ENCODE peak calls at places on chromosome 17, in five cellular contexts. One of them, this sample, is unnamed.

GRCh38 chr17:17127730-17128291 is 78.3 kb downstream of the PLD6 start:
- DNase-seq in K562: no peak
- DNase-seq in astrocyte of the spinal cord: no peak
- DNase-seq in fibroblast of mammary gland: no peak
- DNase-seq in IMR-90: peak
- DNase-seq in this sample: no peak

GRCh38 chr17:18102640-18103039 is 5.9 kb upstream of the MYO15A start:
- DNase-seq in K562: no peak
- DNase-seq in IMR-90: no peak
- DNase-seq in astrocyte of the spinal cord: no peak
- DNase-seq in fibroblast of mammary gland: no peak
- DNase-seq in this sample: no peak

GRCh38 chr17:69159418-69159817 is 17.7 kb upstream of the ABCA6 start:
- DNase-seq in astrocyte of the spinal cord: no peak
- DNase-seq in IMR-90: no peak
- DNase-seq in fibroblast of mammary gland: no peak
- DNase-seq in K562: no peak
- DNase-seq in this sample: no peak

GRCh38 chr17:17067277-17067676 is 25.0 kb downstream of the MPRIP start:
- DNase-seq in astrocyte of the spinal cord: peak
- DNase-seq in fibroblast of mammary gland: no peak
- DNase-seq in K562: no peak
- DNase-seq in IMR-90: peak
- DNase-seq in this sample: peak

GRCh38 chr17:47654991-47655390 is 5.3 kb downstream of the KPNB1 start:
- DNase-seq in fibroblast of mammary gland: peak
- DNase-seq in IMR-90: no peak
- DNase-seq in astrocyte of the spinal cord: no peak
- DNase-seq in K562: no peak
- DNase-seq in this sample: no peak

GRCh38 chr17:77692571-77693161 is 265.8 kb upstream of the TNRC6C start:
- DNase-seq in fibroblast of mammary gland: peak
- DNase-seq in astrocyte of the spinal cord: no peak
- DNase-seq in IMR-90: peak
- DNase-seq in K562: no peak
- DNase-seq in this sample: peak

GRCh38 chr17:39634384-39634871 is 2.5 kb upstream of the STARD3 start:
- DNase-seq in IMR-90: peak
- DNase-seq in astrocyte of the spinal cord: peak
- DNase-seq in fibroblast of mammary gland: peak
- DNase-seq in K562: peak
- DNase-seq in this sample: peak

GRCh38 chr17:18021372-18021771 is 17.6 kb downstream of the ATPAF2 start:
- DNase-seq in astrocyte of the spinal cord: no peak
- DNase-seq in IMR-90: no peak
- DNase-seq in K562: no peak
- DNase-seq in fibroblast of mammary gland: no peak
- DNase-seq in this sample: no peak

GRCh38 chr17:4833178-4833940 is at the start of gene MINK1:
- DNase-seq in IMR-90: peak
- DNase-seq in fibroblast of mammary gland: peak
- DNase-seq in astrocyte of the spinal cord: peak
- DNase-seq in K562: peak
- DNase-seq in this sample: peak

GRCh38 chr17:17355426-17355825 is 52.3 kb downstream of the NT5M start:
- DNase-seq in IMR-90: no peak
- DNase-seq in astrocyte of the spinal cord: no peak
- DNase-seq in K562: no peak
- DNase-seq in fibroblast of mammary gland: no peak
- DNase-seq in this sample: no peak

GRCh38 chr17:31092475-31093064 is 2.2 kb upstream of the NF1 start:
- DNase-seq in fibroblast of mammary gland: no peak
- DNase-seq in IMR-90: peak
- DNase-seq in K562: no peak
- DNase-seq in astrocyte of the spinal cord: no peak
- DNase-seq in this sample: no peak

GRCh38 chr17:56478836-56479447 is 114.6 kb upstream of the NOG start:
- DNase-seq in astrocyte of the spinal cord: peak
- DNase-seq in IMR-90: peak
- DNase-seq in fibroblast of mammary gland: peak
- DNase-seq in K562: peak
- DNase-seq in this sample: peak

GRCh38 chr17:79077587-79077986 is 3.0 kb downstream of the ENGASE start:
- DNase-seq in IMR-90: no peak
- DNase-seq in K562: no peak
- DNase-seq in fibroblast of mammary gland: no peak
- DNase-seq in astrocyte of the spinal cord: no peak
- DNase-seq in this sample: no peak

GRCh38 chr17:38341035-38341721 is 2.6 kb downstream of the GPR179 start:
- DNase-seq in fibroblast of mammary gland: no peak
- DNase-seq in K562: no peak
- DNase-seq in IMR-90: no peak
- DNase-seq in astrocyte of the spinal cord: peak
- DNase-seq in this sample: peak

GRCh38 chr17:77874303-77875050 is 84.0 kb upstream of the TNRC6C start:
- DNase-seq in astrocyte of the spinal cord: no peak
- DNase-seq in fibroblast of mammary gland: no peak
- DNase-seq in K562: no peak
- DNase-seq in IMR-90: no peak
- DNase-seq in this sample: no peak

GRCh38 chr17:11935734-11936406 is 61.4 kb downstream of the ZNF18 start:
- DNase-seq in IMR-90: peak
- DNase-seq in fibroblast of mammary gland: peak
- DNase-seq in astrocyte of the spinal cord: peak
- DNase-seq in K562: peak
- DNase-seq in this sample: peak

GRCh38 chr17:50550661-50551432 is 3.9 kb downstream of the SPATA20 start:
- DNase-seq in fibroblast of mammary gland: peak
- DNase-seq in K562: peak
- DNase-seq in IMR-90: peak
- DNase-seq in astrocyte of the spinal cord: peak
- DNase-seq in this sample: peak

GRCh38 chr17:44102845-44103622 is 20.4 kb downstream of the HDAC5 start:
- DNase-seq in K562: peak
- DNase-seq in fibroblast of mammary gland: no peak
- DNase-seq in IMR-90: no peak
- DNase-seq in astrocyte of the spinal cord: no peak
- DNase-seq in this sample: no peak

GRCh38 chr17:40535924-40536717 is 29.2 kb downstream of the CCR7 start:
- DNase-seq in astrocyte of the spinal cord: no peak
- DNase-seq in fibroblast of mammary gland: no peak
- DNase-seq in K562: peak
- DNase-seq in IMR-90: no peak
- DNase-seq in this sample: peak

GRCh38 chr17:8673621-8674020 is 43.1 kb upstream of the MYH10 start:
- DNase-seq in fibroblast of mammary gland: peak
- DNase-seq in K562: no peak
- DNase-seq in IMR-90: peak
- DNase-seq in astrocyte of the spinal cord: peak
- DNase-seq in this sample: peak

GRCh38 chr17:78488867-78489634 is 88.1 kb downstream of the DNAH17 start:
- DNase-seq in K562: no peak
- DNase-seq in IMR-90: no peak
- DNase-seq in fibroblast of mammary gland: no peak
- DNase-seq in astrocyte of the spinal cord: no peak
- DNase-seq in this sample: no peak

GRCh38 chr17:77503293-77503655 is 362.5 kb downstream of the SEC14L1 start:
- DNase-seq in IMR-90: no peak
- DNase-seq in fibroblast of mammary gland: no peak
- DNase-seq in K562: no peak
- DNase-seq in astrocyte of the spinal cord: no peak
- DNase-seq in this sample: no peak

GRCh38 chr17:8408371-8408770 is 10.7 kb upstream of the RNF222 start:
- DNase-seq in astrocyte of the spinal cord: no peak
- DNase-seq in fibroblast of mammary gland: no peak
- DNase-seq in K562: no peak
- DNase-seq in IMR-90: no peak
- DNase-seq in this sample: no peak

GRCh38 chr17:67421869-67422273 is 44.8 kb downstream of the PITPNC1 start:
- DNase-seq in fibroblast of mammary gland: peak
- DNase-seq in astrocyte of the spinal cord: peak
- DNase-seq in K562: no peak
- DNase-seq in IMR-90: peak
- DNase-seq in this sample: peak

GRCh38 chr17:67422887-67423286 is 45.8 kb downstream of the PITPNC1 start:
- DNase-seq in IMR-90: no peak
- DNase-seq in fibroblast of mammary gland: no peak
- DNase-seq in astrocyte of the spinal cord: peak
- DNase-seq in K562: no peak
- DNase-seq in this sample: no peak

GRCh38 chr17:67425571-67426160 is 48.6 kb downstream of the PITPNC1 start:
- DNase-seq in K562: no peak
- DNase-seq in astrocyte of the spinal cord: no peak
- DNase-seq in fibroblast of mammary gland: no peak
- DNase-seq in IMR-90: no peak
- DNase-seq in this sample: no peak

GRCh38 chr17:67431210-67432015 is 54.3 kb downstream of the PITPNC1 start:
- DNase-seq in K562: peak
- DNase-seq in fibroblast of mammary gland: peak
- DNase-seq in astrocyte of the spinal cord: peak
- DNase-seq in IMR-90: peak
- DNase-seq in this sample: peak

GRCh38 chr17:67427410-67427809 is 50.3 kb downstream of the PITPNC1 start:
- DNase-seq in fibroblast of mammary gland: no peak
- DNase-seq in K562: no peak
- DNase-seq in astrocyte of the spinal cord: no peak
- DNase-seq in IMR-90: no peak
- DNase-seq in this sample: no peak
- H3K4me3 ChIP-seq in fibroblast of mammary gland: no peak
- H3K4me3 ChIP-seq in K562: no peak
- H3K4me3 ChIP-seq in astrocyte of the spinal cord: no peak
- H3K4me3 ChIP-seq in IMR-90: no peak
- H3K4me3 ChIP-seq in this sample: no peak

DNA sequence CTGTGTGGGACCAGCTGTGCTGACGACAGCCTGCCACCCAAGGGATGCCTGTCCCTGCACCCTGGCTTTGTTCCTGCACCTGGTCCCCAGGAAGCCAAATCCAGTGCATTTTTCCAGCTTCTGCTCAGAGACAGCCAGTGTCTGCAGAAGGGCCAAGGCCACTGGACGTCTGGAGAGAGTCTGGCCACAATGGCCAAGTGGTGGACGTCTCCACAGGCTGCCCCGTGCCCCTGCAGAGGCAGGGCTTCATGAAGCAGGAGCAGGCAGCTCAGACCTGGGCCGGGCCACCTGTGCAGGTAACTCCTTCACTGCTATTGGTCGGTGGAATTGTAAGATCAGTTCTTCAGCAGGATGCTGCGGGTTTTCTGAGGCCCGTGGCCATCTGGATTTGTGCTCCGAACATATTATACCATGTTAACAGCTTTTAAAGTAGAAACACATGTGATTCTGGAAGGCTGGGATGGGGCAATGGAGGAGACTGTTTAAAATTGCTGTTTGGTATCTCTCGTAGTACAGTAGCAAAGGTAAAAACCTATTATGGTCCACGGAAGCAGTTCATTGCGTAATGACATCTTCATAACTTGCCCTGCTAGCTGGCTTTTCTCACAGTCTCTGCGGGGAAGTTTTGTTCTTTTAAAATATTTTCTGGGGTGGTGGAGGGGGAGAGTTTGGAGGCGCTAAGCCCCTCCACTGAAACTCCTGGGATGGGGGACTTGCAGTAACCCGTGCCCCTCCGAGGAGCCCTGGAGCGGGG is 185.3 kb downstream of the CCDC182 start:
- DNase-seq in K562: no peak
- DNase-seq in astrocyte of the spinal cord: no peak
- DNase-seq in fibroblast of mammary gland: no peak
- DNase-seq in IMR-90: no peak
- DNase-seq in this sample: no peak
- TF ChIP-seq CTCF in K562: no peak
- TF ChIP-seq CTCF in astrocyte of the spinal cord: no peak
- TF ChIP-seq CTCF in fibroblast of mammary gland: no peak
- TF ChIP-seq CTCF in IMR-90: no peak
- TF ChIP-seq CTCF in this sample: no peak

DNA sequence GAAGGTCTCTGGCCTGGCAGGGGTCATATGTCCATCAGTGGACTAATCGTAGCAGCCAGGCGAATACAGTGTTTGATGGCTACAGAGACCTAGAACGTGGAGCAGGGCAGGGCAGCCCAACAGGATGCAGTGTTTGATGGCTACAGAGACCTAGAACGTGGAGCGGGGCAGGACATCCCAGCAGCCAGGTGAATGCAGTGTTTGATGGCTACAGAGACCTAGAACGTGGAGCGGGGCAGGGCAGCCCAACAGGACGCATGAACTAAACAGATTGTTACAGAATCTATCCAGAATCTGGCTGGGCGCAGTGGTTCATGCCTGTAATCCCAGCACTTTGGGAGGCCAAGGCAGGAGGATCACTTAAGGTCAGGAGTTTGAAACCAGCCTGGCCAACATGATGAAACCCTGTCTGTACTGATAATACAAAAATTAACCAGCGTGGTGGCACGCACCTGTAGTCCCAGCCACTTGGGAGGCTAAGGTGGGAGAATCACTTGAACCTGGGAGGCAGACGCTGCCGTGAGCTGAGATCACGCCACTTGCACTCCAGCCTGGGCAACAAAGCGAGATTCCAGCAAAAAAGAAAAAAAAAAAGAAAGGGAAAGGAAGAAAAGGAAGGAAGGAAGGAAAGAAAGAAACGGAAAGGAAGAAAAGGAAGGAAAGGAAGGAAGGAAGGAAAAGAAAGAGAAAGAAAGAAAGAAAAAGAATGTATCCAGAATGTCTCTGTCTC is 65.2 kb upstream of the RPH3AL start:
- DNase-seq in fibroblast of mammary gland: no peak
- DNase-seq in astrocyte of the spinal cord: no peak
- DNase-seq in K562: no peak
- DNase-seq in IMR-90: no peak
- DNase-seq in this sample: no peak
- H3K4me3 ChIP-seq in fibroblast of mammary gland: no peak
- H3K4me3 ChIP-seq in astrocyte of the spinal cord: no peak
- H3K4me3 ChIP-seq in K562: no peak
- H3K4me3 ChIP-seq in IMR-90: no peak
- H3K4me3 ChIP-seq in this sample: no peak

DNA sequence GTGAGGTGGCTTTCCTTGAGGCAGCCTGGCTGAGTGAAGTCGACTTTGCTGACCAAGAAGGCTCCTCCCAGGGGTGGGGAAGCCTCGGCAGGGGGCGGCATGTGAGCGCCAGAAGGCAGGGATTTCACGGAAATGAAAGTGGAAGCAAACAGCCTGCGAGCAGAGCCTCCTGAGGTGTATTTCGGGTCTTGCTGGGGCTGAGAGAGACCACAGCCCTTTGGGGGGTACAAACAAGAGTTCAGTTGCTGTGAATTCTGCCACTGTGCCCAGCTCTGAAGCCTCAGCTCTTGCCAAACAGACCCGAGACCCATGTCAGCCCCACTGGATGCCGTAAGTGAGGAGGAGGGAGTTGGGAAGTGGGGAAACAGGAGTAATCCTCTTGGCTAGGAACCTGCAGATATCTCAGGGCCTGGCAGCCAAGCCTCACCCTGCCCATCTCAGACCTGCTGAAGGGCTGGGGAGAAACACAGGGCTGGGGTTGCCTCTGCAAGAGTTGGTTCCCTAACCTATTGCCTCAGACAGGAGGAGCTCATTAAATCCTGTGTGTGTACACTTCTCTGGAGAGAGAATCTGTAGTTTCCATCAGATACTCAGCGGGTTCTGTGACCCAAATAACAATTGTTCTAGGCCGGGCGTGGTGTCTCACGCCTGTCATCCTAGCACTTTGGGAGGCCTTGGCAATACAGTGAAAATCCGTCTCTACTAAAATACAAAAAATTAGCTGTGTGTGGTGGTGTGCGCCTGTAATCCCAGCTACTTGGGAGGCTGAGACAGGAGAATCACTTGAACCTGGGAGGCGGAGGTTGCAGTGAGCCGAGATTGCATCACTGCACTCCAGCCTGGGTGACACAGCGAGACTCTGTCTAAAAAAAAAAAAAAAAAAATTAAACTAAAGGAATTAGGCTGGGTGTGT is at the start of gene IFI35:
- DNase-seq in IMR-90: peak
- DNase-seq in astrocyte of the spinal cord: peak
- DNase-seq in fibroblast of mammary gland: peak
- DNase-seq in K562: peak
- DNase-seq in this sample: peak
- TF ChIP-seq CTCF in IMR-90: peak
- TF ChIP-seq CTCF in astrocyte of the spinal cord: peak
- TF ChIP-seq CTCF in fibroblast of mammary gland: no peak
- TF ChIP-seq CTCF in K562: peak
- TF ChIP-seq CTCF in this sample: peak